ENCODE peak calls at places on chromosomes 4 and X, in seven cellular contexts. D is ovary; X is fibroblast of lung; L is CD8-positive, alpha-beta memory T cell; W is GM23338; N is breast epithelium; Z is uterus. J is an unnamed sample.

GRCh38 chrX:69074726-69075125 is 90.5 kb downstream of the PJA1 start:
- DNase-seq in N (no peak), W (no peak), L (no peak), D (no peak), Z (no peak), X (no peak), J (no peak)

GRCh38 chr4:5821665-5822358 is 71.1 kb downstream of the CRMP1 start:
- DNase-seq in X (no peak), W (peak), L (no peak), Z (no peak), D (no peak), N (no peak), J (no peak)

GRCh38 chrX:37315511-37316248 is 33.5 kb upstream of the PRRG1 start:
- DNase-seq in X (no peak), N (no peak), L (no peak), W (no peak), D (no peak), Z (no peak), J (no peak)

GRCh38 chr4:158788608-158789007 is 19.8 kb downstream of the FNIP2 start:
- DNase-seq in W (no peak), N (no peak), L (no peak), Z (no peak), D (no peak), X (no peak), J (no peak)

GRCh38 chrX:102712216-102712966 is at the start of gene GPRASP2:
- DNase-seq in W (peak), L (peak), Z (peak), X (peak), D (peak), N (peak), J (no peak)

GRCh38 chr4:38728651-38729141 is 54.1 kb downstream of the TLR10 start:
- DNase-seq in L (no peak), X (no peak), N (peak), Z (no peak), W (peak), D (no peak), J (no peak)

GRCh38 chr4:39637572-39638357 is 900 bp downstream of the SMIM14 start:
- DNase-seq in X (peak), Z (peak), W (peak), D (peak), L (peak), N (peak), J (peak)

GRCh38 chrX:17154001-17154400 is 207.5 kb downstream of the REPS2 start:
- DNase-seq in X (peak), W (no peak), N (no peak), Z (no peak), L (no peak), D (no peak), J (no peak)

GRCh38 chrX:71618303-71618721 is at the start of gene CXCR3:
- DNase-seq in X (peak), N (no peak), W (no peak), L (peak), D (no peak), Z (no peak), J (no peak)

GRCh38 chr4:113222431-113222979 is 173.1 kb downstream of the ANK2 start:
- DNase-seq in Z (no peak), D (no peak), X (peak), N (no peak), W (peak), L (no peak), J (no peak)

GRCh38 chr4:42151568-42152506 is 618 bp downstream of the BEND4 start:
- DNase-seq in Z (no peak), L (peak), X (no peak), W (peak), D (no peak), N (no peak), J (no peak)

GRCh38 chr4:26789208-26789607 is 71.4 kb upstream of the STIM2 start:
- DNase-seq in W (no peak), X (peak), D (no peak), Z (no peak), L (no peak), N (no peak), J (no peak)

GRCh38 chr4:17812801-17813200 is 2.0 kb downstream of the NCAPG start:
- DNase-seq in Z (no peak), L (no peak), N (no peak), W (no peak), X (no peak), D (no peak), J (no peak)

GRCh38 chr4:3857316-3857926 is 91.2 kb downstream of the ADRA2C start:
- DNase-seq in X (no peak), W (no peak), L (no peak), N (no peak), Z (no peak), D (no peak), J (no peak)

GRCh38 chr4:26860157-26860921 is at the start of gene STIM2:
- DNase-seq in D (peak), Z (peak), W (peak), X (peak), N (peak), L (peak), J (peak)

GRCh38 chrX:39690541-39691415 is 407.0 kb downstream of the BCOR start:
- DNase-seq in L (no peak), Z (no peak), W (no peak), N (no peak), D (no peak), X (no peak), J (no peak)

GRCh38 chr4:25801594-25801993 is 61.2 kb downstream of the SEL1L3 start:
- DNase-seq in D (no peak), N (no peak), X (no peak), L (no peak), W (no peak), Z (no peak), J (no peak)

GRCh38 chr4:152983221-152983620 is 47.1 kb downstream of the FHDC1 start:
- DNase-seq in D (no peak), Z (no peak), X (peak), N (no peak), L (no peak), W (peak), J (no peak)

GRCh38 chrX:40877869-40878268 is 142.5 kb upstream of the MED14 start:
- DNase-seq in X (peak), N (no peak), W (no peak), L (peak), Z (no peak), D (no peak), J (no peak)

GRCh38 chr4:26088433-26088928 is 174.5 kb downstream of the SMIM20 start:
- DNase-seq in W (no peak), N (no peak), L (no peak), Z (no peak), D (no peak), X (peak), J (no peak)

GRCh38 chr4:182694551-182694950 is 222.6 kb downstream of the DCTD start:
- DNase-seq in L (no peak), D (no peak), Z (no peak), N (no peak), X (no peak), W (no peak), J (no peak)

GRCh38 chr4:73583661-73584060 is 36.6 kb downstream of the RASSF6 start:
- DNase-seq in N (no peak), X (no peak), W (peak), D (no peak), L (no peak), Z (no peak), J (no peak)

GRCh38 chr4:74933562-74934015 is 673 bp downstream of the PARM1 start:
- DNase-seq in Z (peak), L (no peak), W (peak), N (no peak), D (no peak), X (peak), J (peak)

GRCh38 chrX:83529950-83530349 is 21.9 kb downstream of the POU3F4 start:
- DNase-seq in N (no peak), D (no peak), Z (no peak), L (no peak), W (no peak), X (no peak), J (no peak)

GRCh38 chr4:24266014-24266413 is 318.3 kb downstream of the DHX15 start:
- DNase-seq in W (peak), D (no peak), Z (no peak), N (no peak), L (no peak), X (no peak), J (no peak)

GRCh38 chr4:38131371-38132139 is 171.4 kb downstream of the PTTG2 start:
- DNase-seq in X (peak), L (peak), W (peak), Z (peak), D (no peak), N (no peak), J (no peak)

GRCh38 chrX:21153503-21153902 is 220.7 kb upstream of the CNKSR2 start:
- DNase-seq in Z (no peak), D (no peak), W (no peak), X (peak), N (peak), L (no peak), J (no peak)

GRCh38 chr4:57110635-57111546 is 706 bp upstream of the IGFBP7 start:
- DNase-seq in W (peak), D (peak), Z (peak), N (peak), X (peak), L (no peak), J (peak)

GRCh38 chrX:70092247-70092646 is 30.0 kb downstream of the OTUD6A start:
- DNase-seq in N (no peak), X (no peak), L (no peak), W (no peak), D (no peak), Z (no peak), J (no peak)

GRCh38 chr4:190020790-190021717 is 6.0 kb downstream of the FRG2 start:
- DNase-seq in D (peak), W (peak), L (no peak), N (peak), Z (no peak), X (peak), J (peak)

GRCh38 chr4:39614487-39615162 is 24.0 kb downstream of the SMIM14 start:
- DNase-seq in D (no peak), Z (no peak), L (no peak), W (no peak), N (no peak), X (peak), J (no peak)

GRCh38 chr4:139522457-139522856 is 33.6 kb downstream of the SETD7 start:
- DNase-seq in N (no peak), D (no peak), X (no peak), W (peak), L (no peak), Z (no peak), J (no peak)

GRCh38 chr4:95949136-95949765 is 109.4 kb downstream of the PDHA2 start:
- DNase-seq in W (peak), Z (no peak), D (no peak), X (peak), L (no peak), N (no peak), J (no peak)

GRCh38 chrX:48497871-48498270 is 10.9 kb upstream of the PORCN start:
- DNase-seq in Z (no peak), D (no peak), N (no peak), W (no peak), L (no peak), X (no peak), J (no peak)

GRCh38 chr4:151362404-151363164 is 37.2 kb upstream of the SH3D19 start:
- DNase-seq in Z (peak), L (peak), D (peak), N (peak), X (peak), W (peak), J (peak)

GRCh38 chr4:184648220-184649025 is 824 bp downstream of the CASP3 start:
- DNase-seq in Z (peak), X (peak), N (peak), D (peak), L (peak), W (peak), J (peak)

GRCh38 chr4:107987916-107988762 is 1.6 kb upstream of the HADH start:
- DNase-seq in X (no peak), D (no peak), N (peak), L (no peak), W (peak), Z (no peak), J (no peak)

GRCh38 chr4:182873726-182874125 is 43.5 kb downstream of the DCTD start:
- DNase-seq in D (no peak), X (no peak), N (no peak), W (no peak), Z (no peak), L (no peak), J (no peak)

GRCh38 chrX:110317820-110318663 is at the start of gene AMMECR1:
- DNase-seq in Z (peak), W (peak), D (peak), L (peak), X (peak), N (peak), J (peak)

DNA sequence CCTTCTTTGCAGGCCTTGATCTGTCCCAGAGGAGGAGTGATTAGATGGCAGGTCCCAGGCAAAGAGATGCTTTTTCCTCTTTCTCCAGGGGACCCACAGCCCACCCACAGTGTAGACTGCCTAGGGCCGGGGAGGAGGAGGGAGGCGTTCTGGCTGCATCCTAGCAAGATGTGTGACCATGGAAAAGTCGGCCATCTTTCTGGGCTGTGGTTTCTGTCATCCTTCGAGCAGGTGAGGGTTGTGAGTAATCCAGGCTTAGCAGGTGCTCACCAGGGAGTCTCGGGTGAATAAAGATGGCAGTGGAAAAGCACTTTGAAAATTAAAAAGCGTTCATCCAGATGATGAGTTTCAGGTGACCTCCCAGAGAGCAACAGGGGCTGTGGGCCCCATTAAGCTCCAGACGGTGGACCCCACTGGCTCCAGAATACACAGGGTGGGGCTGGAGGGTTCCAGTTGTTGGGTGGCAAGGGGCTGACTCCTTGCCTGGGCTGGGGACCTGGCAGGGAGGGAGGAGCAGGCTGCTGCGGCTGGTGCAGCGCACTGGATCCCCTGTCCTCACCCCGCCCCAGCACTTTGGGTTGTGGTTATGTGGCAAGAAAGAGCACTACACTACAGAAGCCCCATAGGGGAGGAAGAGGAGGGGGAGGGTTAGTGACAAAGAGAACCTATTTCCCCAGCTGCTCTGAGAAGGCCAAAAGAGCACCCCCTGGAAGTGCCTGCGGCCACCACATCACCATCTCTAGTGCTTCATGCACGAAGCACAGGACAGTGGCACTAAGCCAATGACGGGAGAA is 23.7 kb downstream of the ELF4 start:
- DNase-seq in W (no peak), L (peak), D (no peak), N (no peak), Z (no peak), X (no peak), J (no peak)
- H3K27ac ChIP-seq in W (no peak), L (peak), D (no peak), N (peak), Z (peak), X (no peak), J (no peak)

GRCh38 chr4:142925161-142925560 is 79.1 kb upstream of the INPP4B start:
- DNase-seq in X (peak), N (no peak), L (no peak), Z (no peak), D (no peak), W (no peak), J (no peak)
- H3K27ac ChIP-seq in X (no peak), N (no peak), L (no peak), Z (no peak), D (no peak), W (no peak), J (no peak)

GRCh38 chrX:23732704-23733103 is 10.4 kb downstream of the ACOT9 start:
- DNase-seq in D (no peak), W (no peak), Z (no peak), N (no peak), X (no peak), L (no peak), J (no peak)
- H3K27ac ChIP-seq in D (no peak), W (no peak), Z (no peak), N (no peak), X (no peak), L (no peak), J (no peak)

DNA sequence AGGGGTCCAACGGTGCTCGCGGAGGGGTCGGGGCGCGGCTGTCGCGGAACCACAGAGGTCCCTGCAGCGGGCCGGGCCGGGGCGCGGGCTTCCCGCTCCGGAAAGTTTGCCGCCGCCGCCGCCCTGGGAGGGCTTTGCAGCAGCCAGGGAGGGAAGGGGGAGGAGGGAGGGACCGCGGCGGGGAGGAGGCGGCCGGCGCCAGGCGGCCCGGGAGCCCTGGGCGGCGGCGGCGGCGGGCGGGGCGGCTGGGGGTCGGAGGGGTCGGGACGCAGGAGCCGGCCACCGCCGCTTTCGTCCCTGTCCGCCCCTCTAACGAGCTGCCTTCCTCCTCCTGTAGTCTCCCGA is 375 bp downstream of the FGFR3 start:
- DNase-seq in N (no peak), Z (no peak), D (peak), L (no peak), W (peak), X (peak), J (no peak)
- H3K27ac ChIP-seq in N (no peak), Z (no peak), D (no peak), L (no peak), W (no peak), X (no peak), J (no peak)

J was measured in dorsolateral prefrontal cortex.